ENCODE peak calls at places on chromosomes 7 and 10, in six cellular contexts. R is osteoblast; V is upper lobe of right lung; J is CD8-positive, alpha-beta T cell; O is heart right ventricle; A is heart left ventricle. B is an unnamed sample.

GRCh38 chr7:84412161-84412969 is 217.8 kb upstream of the SEMA3A start:
- DNase-seq in J (no peak), O (no peak), V (no peak), R (peak; percentile 54), A (no peak), B (no peak)

GRCh38 chr7:99767662-99768061 is 16.3 kb downstream of the CYP3A4 start:
- DNase-seq in O (no peak), R (no peak), J (no peak), A (no peak), V (no peak), B (no peak)

GRCh38 chr7:39754326-39755120 is 131.2 kb downstream of the RALA start:
- DNase-seq in R (peak; percentile 87), V (peak; percentile 68), O (no peak), A (no peak), J (no peak), B (no peak)

GRCh38 chr10:131311661-131312260 is at the start of gene TCERG1L:
- DNase-seq in V (no peak), R (peak; percentile 66), O (no peak), J (no peak), A (no peak), B (no peak)

GRCh38 chr7:12975387-12975786 is 288.0 kb downstream of the ARL4A start:
- DNase-seq in V (no peak), O (no peak), A (no peak), J (no peak), R (no peak), B (no peak)

GRCh38 chr10:130337305-130337640 is 201.1 kb downstream of the GLRX3 start:
- DNase-seq in J (no peak), V (no peak), A (no peak), R (no peak), O (no peak), B (no peak)

GRCh38 chr7:139321071-139321745 is 19.9 kb upstream of the FMC1 start:
- DNase-seq in O (no peak), J (no peak), V (no peak), A (no peak), R (peak; percentile 62), B (no peak)

GRCh38 chr10:72011468-72011867 is 47.3 kb downstream of the CHST3 start:
- DNase-seq in O (no peak), J (no peak), A (no peak), V (no peak), R (peak; percentile 32), B (no peak)

GRCh38 chr10:69222157-69223027 is 2.3 kb downstream of the HKDC1 start:
- DNase-seq in R (peak; percentile 88), O (no peak), J (peak; percentile 69), A (no peak), V (no peak), B (peak; percentile 47)

GRCh38 chr10:51718804-51719291 is 19.5 kb upstream of the CSTF2T start:
- DNase-seq in J (no peak), A (no peak), O (no peak), R (no peak), V (no peak), B (no peak)

GRCh38 chr10:94991243-94991888 is 52.9 kb downstream of the CYP2C9 start:
- DNase-seq in R (no peak), V (no peak), O (no peak), J (no peak), A (no peak), B (no peak)

GRCh38 chr7:4202154-4202553 is 479.9 kb upstream of the FOXK1 start:
- DNase-seq in R (no peak), O (no peak), J (no peak), V (no peak), A (no peak), B (no peak)

GRCh38 chr10:52659085-52659484 is 113.5 kb downstream of the MBL2 start:
- DNase-seq in A (no peak), J (no peak), O (no peak), R (no peak), V (no peak), B (no peak)

GRCh38 chr7:106384373-106384772 is 99.6 kb upstream of the NAMPT start:
- DNase-seq in O (no peak), J (no peak), R (no peak), V (no peak), A (no peak), B (no peak)

GRCh38 chr10:88318803-88319202 is 264.3 kb downstream of the RNLS start:
- DNase-seq in J (no peak), A (no peak), R (no peak), O (no peak), V (no peak), B (no peak)

GRCh38 chr7:84688671-84689070 is 494.1 kb upstream of the SEMA3A start:
- DNase-seq in O (no peak), V (no peak), R (no peak), J (no peak), A (no peak), B (no peak)

GRCh38 chr10:108560488-108560887 is 1362.8 kb downstream of the XPNPEP1 start:
- DNase-seq in J (no peak), A (no peak), R (no peak), V (no peak), O (no peak), B (no peak)

GRCh38 chr10:124738441-124738840 is 5.7 kb downstream of the FAM53B start:
- DNase-seq in J (no peak), O (no peak), R (no peak), V (no peak), A (no peak), B (no peak)

GRCh38 chr10:30158325-30158960 is 99.1 kb upstream of the JCAD start:
- DNase-seq in J (no peak), V (no peak), A (no peak), O (no peak), R (peak; percentile 49), B (no peak)

GRCh38 chr7:142158741-142159496 is 47.4 kb downstream of the MGAM2 start:
- DNase-seq in R (no peak), V (no peak), A (no peak), O (no peak), J (no peak), B (no peak)

GRCh38 chr10:56823849-56824248 is 462.8 kb upstream of the ZWINT start:
- DNase-seq in R (no peak), J (no peak), A (no peak), V (no peak), O (no peak), B (no peak)
- TF ChIP-seq CTCF in R (no peak), J (no peak), A (no peak), V (peak; percentile 10), O (no peak), B (no peak)

GRCh38 chr10:50358925-50359687 is 107.8 kb upstream of the ASAH2 start:
- DNase-seq in A (no peak), O (no peak), R (no peak), J (no peak), V (no peak), B (no peak)
- H3K27ac ChIP-seq in A (no peak overlapping the region), O (no peak overlapping the region), R (no peak overlapping the region), J (no peak overlapping the region), V (no peak overlapping the region), B (no peak overlapping the region)

GRCh38 chr7:35424869-35425495 is 171.1 kb upstream of the TBX20 start:
- DNase-seq in A (peak; percentile 58), R (no peak), J (peak; percentile 61), V (peak; percentile 74), O (peak; percentile 55), B (peak; percentile 55)
- TF ChIP-seq CTCF in A (peak; percentile 73), R (peak; percentile 81), J (peak; percentile 75), V (peak; percentile 66), O (peak; percentile 58), B (peak; percentile 70)

GRCh38 chr10:116271593-116272496 is 1.2 kb downstream of the GFRA1 start:
- DNase-seq in O (peak; percentile 14), A (no peak), R (peak; percentile 93), J (no peak), V (no peak), B (no peak)
- H3K27ac ChIP-seq in O (no peak overlapping the region), A (no peak overlapping the region), R (no peak overlapping the region), J (no peak overlapping the region), V (no peak overlapping the region), B (no peak overlapping the region)

DNA sequence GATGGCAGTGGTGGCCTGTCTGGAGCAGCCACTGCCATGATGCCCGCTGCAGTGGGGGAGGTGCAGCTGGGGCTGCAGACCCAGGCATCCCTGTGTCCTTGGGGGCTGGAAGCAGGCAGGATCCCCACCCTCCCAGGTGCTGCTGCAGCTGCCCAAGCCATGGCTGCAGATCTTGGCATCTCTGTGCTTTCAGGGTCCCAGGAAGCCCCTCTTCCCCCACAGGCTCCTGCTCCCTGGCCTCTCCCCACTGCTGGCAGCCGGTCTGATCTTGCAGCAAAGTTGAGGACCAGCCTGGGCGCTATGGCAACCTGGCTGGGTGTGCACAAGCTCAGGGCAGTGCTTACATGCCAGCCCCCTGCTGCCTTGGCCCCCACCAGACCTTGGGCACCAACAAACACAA is 78.5 kb downstream of the SAMD9 start:
- DNase-seq in J (no peak), V (no peak), O (no peak), A (no peak), R (no peak), B (no peak)
- TF ChIP-seq CTCF in J (no peak), V (no peak), O (no peak), A (no peak), R (no peak), B (no peak)

DNA sequence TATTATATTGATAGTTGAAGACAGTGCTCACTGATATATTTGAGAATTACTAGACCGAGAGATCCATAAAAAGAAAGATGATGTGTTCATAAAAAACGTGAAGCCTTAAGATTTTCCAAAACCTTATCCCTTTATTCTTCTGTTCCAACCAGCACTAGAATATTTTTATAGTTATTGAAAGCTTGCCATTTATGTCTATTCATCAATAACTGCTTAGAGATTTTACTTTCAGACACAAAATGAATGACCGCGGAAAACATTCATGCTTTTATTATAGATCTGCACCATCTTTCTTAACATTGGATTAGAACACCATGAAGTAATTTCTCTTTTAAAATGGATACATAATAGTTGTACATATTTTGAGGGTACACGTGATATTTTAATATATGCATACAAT is 77.6 kb downstream of the FBXL13 start:
- DNase-seq in O (no peak), J (no peak), A (no peak), R (no peak), V (no peak), B (no peak)
- H3K27ac ChIP-seq in O (no peak overlapping the region), J (no peak overlapping the region), A (no peak overlapping the region), R (no peak overlapping the region), V (no peak overlapping the region), B (no peak overlapping the region)

B was measured in CD4-positive, alpha-beta T cell.